ENCODE peak calls at places on chromosomes 7 and 10, in five cellular contexts. S is skeletal muscle cell, A is Daoy, M is aorta, V is sigmoid colon. C is an unnamed sample.
A peak's percentile ranks its signal among the peaks of the same experiment; 100 is the strongest.

GRCh38 chr10:72079356-72079755 is 9.0 kb downstream of the SPOCK2 start:
- DNase-seq in S (no peak), A (no peak), M (no peak), V (peak; percentile 28), C (no peak)

GRCh38 chr10:63206997-63207952 is 74.1 kb downstream of the NRBF2 start:
- DNase-seq in S (peak; percentile 70), A (peak; percentile 4), M (no peak), V (no peak), C (no peak)

GRCh38 chr7:6647541-6647940 is 10.4 kb downstream of the ZNF316 start:
- DNase-seq in S (no peak), A (no peak), M (no peak), V (no peak), C (no peak)

GRCh38 chr10:12613144-12613543 is 263.8 kb downstream of the CAMK1D start:
- DNase-seq in S (no peak), A (no peak), M (no peak), V (no peak), C (no peak)

GRCh38 chr10:113665806-113666354 is 2.0 kb upstream of the NRAP start:
- DNase-seq in S (peak; percentile 62), A (peak; percentile 50), M (no peak), V (no peak), C (no peak)

GRCh38 chr7:1354661-1355567 is 104.4 kb downstream of the MICALL2 start:
- DNase-seq in S (no peak), A (no peak), M (peak; percentile 70), V (peak; percentile 46), C (peak; percentile 41)

GRCh38 chr10:5971886-5972285 is 5.5 kb downstream of the IL15RA start:
- DNase-seq in S (no peak), A (no peak), M (no peak), V (peak; percentile 56), C (no peak)

GRCh38 chr10:112282086-112282485 is 1.1 kb upstream of the TECTB start:
- DNase-seq in S (no peak), A (no peak), M (no peak), V (no peak), C (no peak)

GRCh38 chr7:27784399-27785053 is 44.6 kb downstream of the TAX1BP1 start:
- DNase-seq in S (peak; percentile 17), A (peak; percentile 79), M (no peak), V (no peak), C (no peak)

GRCh38 chr7:48188776-48189520 is 17.7 kb downstream of the ABCA13 start:
- DNase-seq in S (no peak), A (no peak), M (no peak), V (no peak), C (no peak)

GRCh38 chr7:19815546-19815945 is 42.1 kb upstream of the TMEM196 start:
- DNase-seq in S (no peak), A (no peak), M (no peak), V (no peak), C (no peak)

GRCh38 chr10:5538446-5538845 is 13.7 kb downstream of the CALML3 start:
- DNase-seq in S (no peak), A (peak; percentile 35), M (peak; percentile 61), V (peak; percentile 37), C (peak; percentile 17)

GRCh38 chr7:25894002-25894901 is 257.7 kb upstream of the NFE2L3 start:
- DNase-seq in S (no peak), A (peak; percentile 80), M (no peak), V (no peak), C (no peak)

GRCh38 chr7:22252886-22253536 is 103.9 kb downstream of the RAPGEF5 start:
- DNase-seq in S (no peak), A (no peak), M (no peak), V (no peak), C (no peak)

GRCh38 chr7:150973571-150974451 is 4.3 kb downstream of the KCNH2 start:
- DNase-seq in S (no peak), A (no peak), M (no peak), V (no peak), C (no peak)

GRCh38 chr10:131811239-131812011 is 89.4 kb upstream of the PPP2R2D start:
- DNase-seq in S (no peak), A (no peak), M (peak; percentile 68), V (peak; percentile 56), C (no peak)

GRCh38 chr10:33237736-33238624 is 96.5 kb downstream of the NRP1 start:
- DNase-seq in S (peak; percentile 92), A (peak; percentile 94), M (no peak), V (no peak), C (no peak)

GRCh38 chr10:131937832-131938231 is 37.0 kb downstream of the PPP2R2D start:
- DNase-seq in S (no peak), A (no peak), M (peak; percentile 51), V (peak; percentile 62), C (no peak)

GRCh38 chr10:79148452-79149344 is 79.9 kb downstream of the ZMIZ1 start:
- DNase-seq in S (no peak), A (peak; percentile 78), M (no peak), V (peak; percentile 89), C (peak; percentile 80)

GRCh38 chr10:26486985-26487850 is 49.1 kb downstream of the APBB1IP start:
- DNase-seq in S (peak; percentile 75), A (peak; percentile 92), M (no peak), V (no peak), C (peak; percentile 60)

GRCh38 chr10:103666109-103666508 is 172.6 kb downstream of the NEURL1 start:
- DNase-seq in S (no peak), A (peak; percentile 34), M (no peak), V (no peak), C (no peak)

GRCh38 chr10:30529373-30529998 is 95.5 kb downstream of the MAP3K8 start:
- DNase-seq in S (no peak), A (peak; percentile 16), M (peak; percentile 84), V (peak; percentile 85), C (peak; percentile 76)

GRCh38 chr10:11176746-11177145 is 159.1 kb downstream of the CELF2 start:
- DNase-seq in S (no peak), A (no peak), M (no peak), V (no peak), C (no peak)

GRCh38 chr7:157683251-157684156 is 346.7 kb downstream of the DNAJB6 start:
- DNase-seq in S (no peak), A (peak; percentile 3), M (no peak), V (no peak), C (peak; percentile 25)

GRCh38 chr10:125023269-125023668 is 81.3 kb downstream of the ZRANB1 start:
- DNase-seq in S (no peak), A (no peak), M (peak; percentile 74), V (peak; percentile 64), C (no peak)

GRCh38 chr10:52778511-52779392 is 6.2 kb upstream of the MBL2 start:
- DNase-seq in S (peak; percentile 3), A (peak; percentile 12), M (no peak), V (no peak), C (peak; percentile 57)

GRCh38 chr10:11757452-11757819 is 15.3 kb downstream of the ECHDC3 start:
- DNase-seq in S (peak; percentile 96), A (peak; percentile 76), M (no peak), V (peak; percentile 82), C (peak; percentile 85)

GRCh38 chr10:27720529-27720928 is 25.1 kb downstream of the MKX start:
- DNase-seq in S (no peak), A (no peak), M (no peak), V (no peak), C (no peak)

GRCh38 chr7:148929176-148929575 is 45.1 kb upstream of the EZH2 start:
- DNase-seq in S (no peak), A (no peak), M (no peak), V (no peak), C (no peak)

GRCh38 chr10:50653142-50653541 is 29.4 kb upstream of the SGMS1 start:
- DNase-seq in S (no peak), A (no peak), M (no peak), V (no peak), C (no peak)

GRCh38 chr7:140674356-140674800 is 1.6 kb downstream of the ADCK2 start:
- DNase-seq in S (no peak), A (no peak), M (peak; percentile 49), V (peak; percentile 40), C (no peak)

GRCh38 chr7:150931199-150931869 is 46.8 kb downstream of the KCNH2 start:
- DNase-seq in S (no peak), A (no peak), M (no peak), V (no peak), C (no peak)

GRCh38 chr10:81569488-81569887 is 305.5 kb upstream of the NRG3 start:
- DNase-seq in S (no peak), A (no peak), M (peak; percentile 57), V (no peak), C (no peak)

GRCh38 chr7:105426606-105427146 is 38.0 kb upstream of the SRPK2 start:
- DNase-seq in S (no peak), A (no peak), M (no peak), V (no peak), C (no peak)

GRCh38 chr10:89554433-89554832 is 19.0 kb upstream of the SLC16A12 start:
- DNase-seq in S (no peak), A (no peak), M (no peak), V (no peak), C (no peak)

GRCh38 chr10:7258948-7259523 is 151.8 kb downstream of the SFMBT2 start:
- DNase-seq in S (peak; percentile 31), A (peak; percentile 78), M (no peak), V (no peak), C (no peak)

GRCh38 chr10:93435621-93436385 is 46.3 kb downstream of the MYOF start:
- DNase-seq in S (peak; percentile 57), A (peak; percentile 60), M (no peak), V (peak; percentile 61), C (no peak)